ENCODE peak calls at places on chromosomes 6 and 20, in four cellular contexts. R, Q, L and G are unnamed samples.

GRCh38 chr20:62603021-62603906 is 39.0 kb upstream of the SLCO4A1 start:
- DNase-seq in R (no peak), Q (no peak), L (no peak), G (no peak)

GRCh38 chr6:1724616-1725015 is 114.9 kb downstream of the FOXC1 start:
- DNase-seq in R (peak; percentile 25), Q (no peak), L (peak; percentile 62), G (no peak)

GRCh38 chr6:63530984-63531383 is 41.3 kb upstream of the LOC128125822 start:
- DNase-seq in R (no peak), Q (no peak), L (no peak), G (no peak)

GRCh38 chr6:169861431-169862045 is 110.1 kb downstream of the ERMARD start:
- DNase-seq in R (no peak), Q (no peak), L (no peak), G (no peak)

GRCh38 chr6:50718566-50718965 is 5.2 kb downstream of the TFAP2D start:
- DNase-seq in R (no peak), Q (no peak), L (no peak), G (no peak)

GRCh38 chr6:47710295-47710694 is 11.9 kb downstream of the ADGRF4 start:
- DNase-seq in R (no peak), Q (no peak), L (no peak), G (no peak)

GRCh38 chr6:148932731-148933130 is 185.9 kb downstream of the UST start:
- DNase-seq in R (no peak), Q (no peak), L (no peak), G (no peak)

GRCh38 chr6:22970004-22970403 is 400.6 kb downstream of the HDGFL1 start:
- DNase-seq in R (no peak), Q (no peak), L (no peak), G (no peak)

GRCh38 chr6:46323312-46323965 is 152.7 kb upstream of the ENPP5 start:
- DNase-seq in R (peak; percentile 50), Q (no peak), L (no peak), G (no peak)

GRCh38 chr20:41176711-41177552 is 39.6 kb downstream of the PLCG1 start:
- DNase-seq in R (no peak), Q (no peak), L (no peak), G (no peak)

GRCh38 chr6:31070711-31071197 is 41.6 kb downstream of the C6orf15 start:
- DNase-seq in R (peak; percentile 86), Q (no peak), L (peak; percentile 94), G (no peak)

GRCh38 chr6:80454197-80454596 is 347.7 kb downstream of the BCKDHB start:
- DNase-seq in R (no peak), Q (no peak), L (no peak), G (no peak)

GRCh38 chr6:127918506-127919427 is 17.9 kb upstream of the THEMIS start:
- DNase-seq in R (no peak), Q (no peak), L (no peak), G (no peak)

GRCh38 chr6:121856296-121856695 is 420.9 kb downstream of the GJA1 start:
- DNase-seq in R (no peak), Q (no peak), L (no peak), G (no peak)

GRCh38 chr6:52161689-52162438 is 24.3 kb upstream of the IL17A start:
- DNase-seq in R (no peak), Q (no peak), L (no peak), G (no peak)

GRCh38 chr6:159252955-159253508 is 83.8 kb downstream of the FNDC1 start:
- DNase-seq in R (peak; percentile 48), Q (peak; percentile 29), L (peak; percentile 78), G (peak; percentile 5)

GRCh38 chr20:58251979-58252591 is 23.6 kb upstream of the ANKRD60 start:
- DNase-seq in R (peak; percentile 45), Q (no peak), L (peak; percentile 51), G (no peak)

GRCh38 chr6:167968091-167968490 is 29.4 kb upstream of the KIF25 start:
- DNase-seq in R (no peak), Q (no peak), L (peak; percentile 74), G (no peak)

GRCh38 chr6:13724174-13724573 is 12.5 kb upstream of the RANBP9 start:
- DNase-seq in R (peak; percentile 36), Q (no peak), L (peak; percentile 13), G (no peak)

GRCh38 chr6:12481292-12481691 is 191.1 kb downstream of the EDN1 start:
- DNase-seq in R (no peak), Q (no peak), L (no peak), G (no peak)

GRCh38 chr6:108983151-108983550 is 111.5 kb downstream of the SESN1 start:
- DNase-seq in R (no peak), Q (no peak), L (no peak), G (no peak)

GRCh38 chr20:4445331-4445730 is 276.4 kb upstream of the PRND start:
- DNase-seq in R (no peak), Q (no peak), L (no peak), G (no peak)